ENCODE peak calls at places on chromosomes 16 and 17, in seven cellular contexts. G is type B pancreatic cell, P is GM04504, F is A549, A is left lung, U is WTC11, S is ELR. H is an unnamed sample.

GRCh38 chr17:62126292-62126691 is 61.2 kb upstream of the MED13 start:
- DNase-seq in G (no peak), P (no peak), F (no peak), A (no peak), U (no peak), S (no peak), H (no peak)

GRCh38 chr16:84749072-84749471 is 49.3 kb downstream of the USP10 start:
- DNase-seq in G (no peak), P (no peak), F (no peak), A (no peak), U (no peak), S (no peak), H (no peak)

GRCh38 chr16:56945847-56946527 is 14.0 kb downstream of the HERPUD1 start:
- DNase-seq in G (no peak), P (no peak), F (no peak), A (no peak), U (no peak), S (no peak), H (no peak)

GRCh38 chr17:7021993-7022778 is 664 bp upstream of the BCL6B start:
- DNase-seq in G (peak), P (no peak), F (peak), A (peak), U (peak), S (peak), H (no peak)

GRCh38 chr16:66926171-66926570 is 836 bp upstream of the RRAD start:
- DNase-seq in G (no peak), P (no peak), F (no peak), A (no peak), U (no peak), S (peak), H (no peak)

GRCh38 chr16:13307255-13307654 is 405.9 kb downstream of the SHISA9 start:
- DNase-seq in G (no peak), P (peak), F (no peak), A (no peak), U (no peak), S (peak), H (peak)

GRCh38 chr16:58487566-58488351 is 12.2 kb upstream of the NDRG4 start:
- DNase-seq in G (peak), P (peak), F (peak), A (peak), U (peak), S (peak), H (peak)

GRCh38 chr17:16916557-16916920 is 55.4 kb downstream of the TNFRSF13B start:
- DNase-seq in G (no peak), P (no peak), F (no peak), A (no peak), U (no peak), S (no peak), H (no peak)

GRCh38 chr17:78293896-78294295 is 62.5 kb downstream of the TMEM235 start:
- DNase-seq in G (no peak), P (no peak), F (no peak), A (no peak), U (no peak), S (no peak), H (no peak)

GRCh38 chr17:77322534-77323412 is 182.0 kb downstream of the SEC14L1 start:
- DNase-seq in G (no peak), P (peak), F (peak), A (peak), U (peak), S (peak), H (peak)

GRCh38 chr16:81041696-81042095 is 6.1 kb downstream of the ATMIN start:
- DNase-seq in G (no peak), P (no peak), F (no peak), A (no peak), U (no peak), S (no peak), H (no peak)

H was measured in bronchial epithelial cell.